ENCODE peak calls at places on chromosome 11, in four cellular contexts. One of them, this sample, is unnamed. For H3K4me1, the result is how much of the 10 kb centered on the place peaks cover.

GRCh38 chr11:120465921-120466534 is 45.5 kb upstream of the GRIK4 start:
- DNase-seq in esophagus squamous epithelium: no peak
- DNase-seq in effector memory CD4-positive, alpha-beta T cell: no peak
- DNase-seq in PC-3: no peak
- DNase-seq in this sample: no peak

GRCh38 chr11:79413258-79413657 is 27.6 kb downstream of the TENM4 start:
- DNase-seq in esophagus squamous epithelium: no peak
- DNase-seq in PC-3: no peak
- DNase-seq in effector memory CD4-positive, alpha-beta T cell: no peak
- DNase-seq in this sample: peak

GRCh38 chr11:124676386-124676785 is 2.7 kb downstream of the SPA17 start:
- DNase-seq in PC-3: no peak
- DNase-seq in effector memory CD4-positive, alpha-beta T cell: no peak
- DNase-seq in esophagus squamous epithelium: no peak
- DNase-seq in this sample: peak

GRCh38 chr11:33699515-33700424 is 856 bp downstream of the C11orf91 start:
- DNase-seq in effector memory CD4-positive, alpha-beta T cell: no peak
- DNase-seq in esophagus squamous epithelium: no peak
- DNase-seq in PC-3: no peak
- DNase-seq in this sample: peak

GRCh38 chr11:114061053-114062049 is 1.8 kb downstream of the ZBTB16 start:
- DNase-seq in esophagus squamous epithelium: no peak
- DNase-seq in PC-3: no peak
- DNase-seq in effector memory CD4-positive, alpha-beta T cell: no peak
- DNase-seq in this sample: no peak

GRCh38 chr11:72926076-72926475 is 111.9 kb downstream of the ATG16L2 start:
- DNase-seq in esophagus squamous epithelium: no peak
- DNase-seq in PC-3: no peak
- DNase-seq in effector memory CD4-positive, alpha-beta T cell: no peak
- DNase-seq in this sample: no peak

GRCh38 chr11:85096939-85097338 is 530.2 kb downstream of the DLG2 start:
- DNase-seq in PC-3: no peak
- DNase-seq in esophagus squamous epithelium: no peak
- DNase-seq in effector memory CD4-positive, alpha-beta T cell: no peak
- DNase-seq in this sample: no peak

GRCh38 chr11:72762641-72763304 is 10.6 kb upstream of the ARAP1 start:
- DNase-seq in effector memory CD4-positive, alpha-beta T cell: no peak
- DNase-seq in PC-3: no peak
- DNase-seq in esophagus squamous epithelium: no peak
- DNase-seq in this sample: no peak

GRCh38 chr11:70578371-70578770 is 180.0 kb downstream of the CTTN start:
- DNase-seq in effector memory CD4-positive, alpha-beta T cell: no peak
- DNase-seq in esophagus squamous epithelium: no peak
- DNase-seq in PC-3: no peak
- DNase-seq in this sample: no peak

GRCh38 chr11:59615132-59615636 is 390 bp downstream of the OSBP start:
- DNase-seq in esophagus squamous epithelium: peak
- DNase-seq in effector memory CD4-positive, alpha-beta T cell: peak
- DNase-seq in PC-3: peak
- DNase-seq in this sample: peak

GRCh38 chr11:114180301-114181055 is 115.7 kb upstream of the NNMT start:
- DNase-seq in effector memory CD4-positive, alpha-beta T cell: no peak
- DNase-seq in esophagus squamous epithelium: no peak
- DNase-seq in PC-3: peak
- DNase-seq in this sample: peak

GRCh38 chr11:128726464-128727139 is 32.7 kb downstream of the FLI1 start:
- DNase-seq in effector memory CD4-positive, alpha-beta T cell: no peak
- DNase-seq in esophagus squamous epithelium: peak
- DNase-seq in PC-3: no peak
- DNase-seq in this sample: no peak

GRCh38 chr11:123851110-123851509 is 34.4 kb downstream of the TMEM225 start:
- DNase-seq in PC-3: no peak
- DNase-seq in effector memory CD4-positive, alpha-beta T cell: no peak
- DNase-seq in esophagus squamous epithelium: no peak
- DNase-seq in this sample: no peak

GRCh38 chr11:391117-392017 is 2.6 kb upstream of the PKP3 start:
- DNase-seq in esophagus squamous epithelium: no peak
- DNase-seq in effector memory CD4-positive, alpha-beta T cell: no peak
- DNase-seq in PC-3: no peak
- DNase-seq in this sample: no peak

GRCh38 chr11:126392638-126393023 is 37.1 kb downstream of the ST3GAL4 start:
- DNase-seq in esophagus squamous epithelium: no peak
- DNase-seq in effector memory CD4-positive, alpha-beta T cell: no peak
- DNase-seq in PC-3: no peak
- DNase-seq in this sample: no peak

GRCh38 chr11:46247664-46248063 is 29.8 kb upstream of the CREB3L1 start:
- DNase-seq in PC-3: peak
- DNase-seq in effector memory CD4-positive, alpha-beta T cell: no peak
- DNase-seq in esophagus squamous epithelium: no peak
- DNase-seq in this sample: no peak

GRCh38 chr11:112219476-112220232 is 6.6 kb upstream of the PTS start:
- DNase-seq in effector memory CD4-positive, alpha-beta T cell: peak
- DNase-seq in esophagus squamous epithelium: no peak
- DNase-seq in PC-3: peak
- DNase-seq in this sample: peak

GRCh38 chr11:75408852-75409219 is 9.5 kb downstream of the RPS3 start:
- DNase-seq in effector memory CD4-positive, alpha-beta T cell: no peak
- DNase-seq in PC-3: no peak
- DNase-seq in esophagus squamous epithelium: no peak
- DNase-seq in this sample: no peak

GRCh38 chr11:41954034-41954433 is 494.6 kb upstream of the LRRC4C start:
- DNase-seq in effector memory CD4-positive, alpha-beta T cell: no peak
- DNase-seq in PC-3: peak
- DNase-seq in esophagus squamous epithelium: no peak
- DNase-seq in this sample: no peak

GRCh38 chr11:72349616-72350218 is 84.6 kb downstream of the CLPB start:
- DNase-seq in esophagus squamous epithelium: no peak
- DNase-seq in effector memory CD4-positive, alpha-beta T cell: no peak
- DNase-seq in PC-3: no peak
- DNase-seq in this sample: peak

GRCh38 chr11:83009999-83010398 is 61.7 kb downstream of the RAB30 start:
- DNase-seq in esophagus squamous epithelium: no peak
- DNase-seq in PC-3: no peak
- DNase-seq in effector memory CD4-positive, alpha-beta T cell: no peak
- DNase-seq in this sample: no peak
- H3K4me1 ChIP-seq in esophagus squamous epithelium: under half
- H3K4me1 ChIP-seq in PC-3: under half
- H3K4me1 ChIP-seq in effector memory CD4-positive, alpha-beta T cell: under half
- H3K4me1 ChIP-seq in this sample: under half

GRCh38 chr11:66126064-66126463 is 56.0 kb downstream of the PACS1 start:
- DNase-seq in esophagus squamous epithelium: no peak
- DNase-seq in effector memory CD4-positive, alpha-beta T cell: no peak
- DNase-seq in PC-3: no peak
- DNase-seq in this sample: no peak
- H3K4me3 ChIP-seq in esophagus squamous epithelium: peak
- H3K4me3 ChIP-seq in effector memory CD4-positive, alpha-beta T cell: no peak
- H3K4me3 ChIP-seq in PC-3: no peak
- H3K4me3 ChIP-seq in this sample: no peak

GRCh38 chr11:67271548-67272284 is 5.4 kb downstream of the GRK2 start:
- DNase-seq in effector memory CD4-positive, alpha-beta T cell: peak
- DNase-seq in esophagus squamous epithelium: no peak
- DNase-seq in PC-3: no peak
- DNase-seq in this sample: no peak

GRCh38 chr11:67271212-67271547 is 4.9 kb downstream of the GRK2 start:
- DNase-seq in esophagus squamous epithelium: no peak
- DNase-seq in PC-3: no peak
- DNase-seq in effector memory CD4-positive, alpha-beta T cell: no peak
- DNase-seq in this sample: no peak

GRCh38 chr11:67270256-67271211 is 4.3 kb downstream of the GRK2 start:
- DNase-seq in esophagus squamous epithelium: no peak
- DNase-seq in effector memory CD4-positive, alpha-beta T cell: no peak
- DNase-seq in PC-3: no peak
- DNase-seq in this sample: peak

GRCh38 chr11:67273260-67273990 is 7.2 kb downstream of the GRK2 start:
- DNase-seq in esophagus squamous epithelium: no peak
- DNase-seq in effector memory CD4-positive, alpha-beta T cell: no peak
- DNase-seq in PC-3: no peak
- DNase-seq in this sample: peak

GRCh38 chr11:67272327-67273259 is 6.3 kb downstream of the GRK2 start:
- DNase-seq in esophagus squamous epithelium: no peak
- DNase-seq in PC-3: no peak
- DNase-seq in effector memory CD4-positive, alpha-beta T cell: no peak
- DNase-seq in this sample: peak
- H3K4me1 ChIP-seq in esophagus squamous epithelium: half or more
- H3K4me1 ChIP-seq in PC-3: under half
- H3K4me1 ChIP-seq in effector memory CD4-positive, alpha-beta T cell: half or more
- H3K4me1 ChIP-seq in this sample: half or more

GRCh38 chr11:19355601-19356000 is 114.9 kb upstream of the E2F8 start:
- DNase-seq in PC-3: no peak
- DNase-seq in effector memory CD4-positive, alpha-beta T cell: no peak
- DNase-seq in esophagus squamous epithelium: no peak
- DNase-seq in this sample: no peak

GRCh38 chr11:19359425-19360000 is 118.8 kb upstream of the E2F8 start:
- DNase-seq in PC-3: no peak
- DNase-seq in effector memory CD4-positive, alpha-beta T cell: no peak
- DNase-seq in esophagus squamous epithelium: no peak
- DNase-seq in this sample: no peak
- H3K4me3 ChIP-seq in PC-3: no peak
- H3K4me3 ChIP-seq in effector memory CD4-positive, alpha-beta T cell: no peak
- H3K4me3 ChIP-seq in esophagus squamous epithelium: no peak
- H3K4me3 ChIP-seq in this sample: no peak

GRCh38 chr11:35166369-35167360 is 27.7 kb downstream of the CD44 start:
- DNase-seq in esophagus squamous epithelium: no peak
- DNase-seq in PC-3: peak
- DNase-seq in effector memory CD4-positive, alpha-beta T cell: no peak
- DNase-seq in this sample: no peak
- H3K4me1 ChIP-seq in esophagus squamous epithelium: half or more
- H3K4me1 ChIP-seq in PC-3: half or more
- H3K4me1 ChIP-seq in effector memory CD4-positive, alpha-beta T cell: half or more
- H3K4me1 ChIP-seq in this sample: under half

GRCh38 chr11:102007567-102008437 is 39.4 kb upstream of the CFAP300 start:
- DNase-seq in PC-3: peak
- DNase-seq in effector memory CD4-positive, alpha-beta T cell: no peak
- DNase-seq in esophagus squamous epithelium: no peak
- DNase-seq in this sample: no peak
- H3K4me3 ChIP-seq in PC-3: peak
- H3K4me3 ChIP-seq in effector memory CD4-positive, alpha-beta T cell: no peak
- H3K4me3 ChIP-seq in esophagus squamous epithelium: no peak
- H3K4me3 ChIP-seq in this sample: no peak

GRCh38 chr11:61095022-61095421 is 7.3 kb upstream of the CD5 start:
- DNase-seq in effector memory CD4-positive, alpha-beta T cell: no peak
- DNase-seq in PC-3: no peak
- DNase-seq in esophagus squamous epithelium: no peak
- DNase-seq in this sample: no peak
- H3K4me1 ChIP-seq in effector memory CD4-positive, alpha-beta T cell: under half
- H3K4me1 ChIP-seq in PC-3: under half
- H3K4me1 ChIP-seq in esophagus squamous epithelium: under half
- H3K4me1 ChIP-seq in this sample: under half

This sample was measured in uterus.